ENCODE peak calls at places on chromosome X, in eight cellular contexts. One of them, this sample, is unnamed.

GRCh38 chrX:40552768-40553167 is 28.0 kb upstream of the ATP6AP2 start:
- DNase-seq in prostate gland: no peak
- DNase-seq in stimulated activated CD8-positive, alpha-beta memory T cell treated with anti-CD3 and anti-CD28 coated beads, Interleukin-7, amount 100 ng/mL, for 1 hour: no peak
- DNase-seq in activated CD4-positive, alpha-beta T cell treated with anti-CD3 and anti-CD28 coated beads, Interleukin-2, amount 50 U/mL, for 4 hours: no peak
- DNase-seq in LHCN-M2: no peak
- DNase-seq in stimulated activated naive B cell treated with anti-CD40 and anti-IgM and Interleukin-4, amounts not matched to agents 10 μg/mL and 1 μg/mL and 100 μg/mL, for 72 hours: no peak
- DNase-seq in iPS DF 6.9: no peak
- DNase-seq in NAMALWA: peak; percentile 14
- DNase-seq in this sample: no peak

GRCh38 chrX:41695464-41695863 is 6.7 kb downstream of the GPR34 start:
- DNase-seq in prostate gland: no peak
- DNase-seq in stimulated activated CD8-positive, alpha-beta memory T cell treated with anti-CD3 and anti-CD28 coated beads, Interleukin-7, amount 100 ng/mL, for 1 hour: no peak
- DNase-seq in activated CD4-positive, alpha-beta T cell treated with anti-CD3 and anti-CD28 coated beads, Interleukin-2, amount 50 U/mL, for 4 hours: no peak
- DNase-seq in LHCN-M2: peak; percentile 41
- DNase-seq in stimulated activated naive B cell treated with anti-CD40 and anti-IgM and Interleukin-4, amounts not matched to agents 10 μg/mL and 1 μg/mL and 100 μg/mL, for 72 hours: no peak
- DNase-seq in iPS DF 6.9: no peak
- DNase-seq in NAMALWA: no peak
- DNase-seq in this sample: no peak

GRCh38 chrX:88558421-88558820 is 188.6 kb upstream of the CPXCR1 start:
- DNase-seq in prostate gland: no peak
- DNase-seq in stimulated activated CD8-positive, alpha-beta memory T cell treated with anti-CD3 and anti-CD28 coated beads, Interleukin-7, amount 100 ng/mL, for 1 hour: no peak
- DNase-seq in activated CD4-positive, alpha-beta T cell treated with anti-CD3 and anti-CD28 coated beads, Interleukin-2, amount 50 U/mL, for 4 hours: no peak
- DNase-seq in LHCN-M2: no peak
- DNase-seq in stimulated activated naive B cell treated with anti-CD40 and anti-IgM and Interleukin-4, amounts not matched to agents 10 μg/mL and 1 μg/mL and 100 μg/mL, for 72 hours: no peak
- DNase-seq in iPS DF 6.9: no peak
- DNase-seq in NAMALWA: no peak
- DNase-seq in this sample: no peak

GRCh38 chrX:46257451-46257879 is 287.8 kb downstream of the ZNF674 start:
- DNase-seq in prostate gland: no peak
- DNase-seq in stimulated activated CD8-positive, alpha-beta memory T cell treated with anti-CD3 and anti-CD28 coated beads, Interleukin-7, amount 100 ng/mL, for 1 hour: no peak
- DNase-seq in activated CD4-positive, alpha-beta T cell treated with anti-CD3 and anti-CD28 coated beads, Interleukin-2, amount 50 U/mL, for 4 hours: peak; percentile 2
- DNase-seq in LHCN-M2: peak; percentile 32
- DNase-seq in stimulated activated naive B cell treated with anti-CD40 and anti-IgM and Interleukin-4, amounts not matched to agents 10 μg/mL and 1 μg/mL and 100 μg/mL, for 72 hours: no peak
- DNase-seq in iPS DF 6.9: no peak
- DNase-seq in NAMALWA: no peak
- DNase-seq in this sample: no peak

GRCh38 chrX:65723706-65724105 is 56.3 kb downstream of the MSN start:
- DNase-seq in prostate gland: no peak
- DNase-seq in stimulated activated CD8-positive, alpha-beta memory T cell treated with anti-CD3 and anti-CD28 coated beads, Interleukin-7, amount 100 ng/mL, for 1 hour: no peak
- DNase-seq in activated CD4-positive, alpha-beta T cell treated with anti-CD3 and anti-CD28 coated beads, Interleukin-2, amount 50 U/mL, for 4 hours: peak; percentile 9
- DNase-seq in LHCN-M2: no peak
- DNase-seq in stimulated activated naive B cell treated with anti-CD40 and anti-IgM and Interleukin-4, amounts not matched to agents 10 μg/mL and 1 μg/mL and 100 μg/mL, for 72 hours: peak; percentile 44
- DNase-seq in iPS DF 6.9: no peak
- DNase-seq in NAMALWA: no peak
- DNase-seq in this sample: peak; percentile 22

GRCh38 chrX:152833378-152833777 is 2.5 kb downstream of the NSDHL start:
- DNase-seq in prostate gland: no peak
- DNase-seq in stimulated activated CD8-positive, alpha-beta memory T cell treated with anti-CD3 and anti-CD28 coated beads, Interleukin-7, amount 100 ng/mL, for 1 hour: no peak
- DNase-seq in activated CD4-positive, alpha-beta T cell treated with anti-CD3 and anti-CD28 coated beads, Interleukin-2, amount 50 U/mL, for 4 hours: no peak
- DNase-seq in LHCN-M2: no peak
- DNase-seq in stimulated activated naive B cell treated with anti-CD40 and anti-IgM and Interleukin-4, amounts not matched to agents 10 μg/mL and 1 μg/mL and 100 μg/mL, for 72 hours: no peak
- DNase-seq in iPS DF 6.9: no peak
- DNase-seq in NAMALWA: no peak
- DNase-seq in this sample: no peak

GRCh38 chrX:43870758-43871419 is 11.4 kb downstream of the MAOB start:
- DNase-seq in prostate gland: no peak
- DNase-seq in stimulated activated CD8-positive, alpha-beta memory T cell treated with anti-CD3 and anti-CD28 coated beads, Interleukin-7, amount 100 ng/mL, for 1 hour: no peak
- DNase-seq in activated CD4-positive, alpha-beta T cell treated with anti-CD3 and anti-CD28 coated beads, Interleukin-2, amount 50 U/mL, for 4 hours: no peak
- DNase-seq in LHCN-M2: no peak
- DNase-seq in stimulated activated naive B cell treated with anti-CD40 and anti-IgM and Interleukin-4, amounts not matched to agents 10 μg/mL and 1 μg/mL and 100 μg/mL, for 72 hours: no peak
- DNase-seq in iPS DF 6.9: no peak
- DNase-seq in NAMALWA: no peak
- DNase-seq in this sample: no peak

GRCh38 chrX:7372843-7373525 is 225.0 kb upstream of the PUDP start:
- DNase-seq in prostate gland: no peak
- DNase-seq in stimulated activated CD8-positive, alpha-beta memory T cell treated with anti-CD3 and anti-CD28 coated beads, Interleukin-7, amount 100 ng/mL, for 1 hour: no peak
- DNase-seq in activated CD4-positive, alpha-beta T cell treated with anti-CD3 and anti-CD28 coated beads, Interleukin-2, amount 50 U/mL, for 4 hours: no peak
- DNase-seq in LHCN-M2: peak; percentile 76
- DNase-seq in stimulated activated naive B cell treated with anti-CD40 and anti-IgM and Interleukin-4, amounts not matched to agents 10 μg/mL and 1 μg/mL and 100 μg/mL, for 72 hours: no peak
- DNase-seq in iPS DF 6.9: no peak
- DNase-seq in NAMALWA: no peak
- DNase-seq in this sample: no peak

GRCh38 chrX:41153453-41153852 is 68.2 kb downstream of the USP9X start:
- DNase-seq in prostate gland: no peak
- DNase-seq in stimulated activated CD8-positive, alpha-beta memory T cell treated with anti-CD3 and anti-CD28 coated beads, Interleukin-7, amount 100 ng/mL, for 1 hour: no peak
- DNase-seq in activated CD4-positive, alpha-beta T cell treated with anti-CD3 and anti-CD28 coated beads, Interleukin-2, amount 50 U/mL, for 4 hours: no peak
- DNase-seq in LHCN-M2: no peak
- DNase-seq in stimulated activated naive B cell treated with anti-CD40 and anti-IgM and Interleukin-4, amounts not matched to agents 10 μg/mL and 1 μg/mL and 100 μg/mL, for 72 hours: no peak
- DNase-seq in iPS DF 6.9: no peak
- DNase-seq in NAMALWA: no peak
- DNase-seq in this sample: no peak

GRCh38 chrX:149398027-149398426 is 107.1 kb downstream of the IDS start:
- DNase-seq in prostate gland: no peak
- DNase-seq in stimulated activated CD8-positive, alpha-beta memory T cell treated with anti-CD3 and anti-CD28 coated beads, Interleukin-7, amount 100 ng/mL, for 1 hour: no peak
- DNase-seq in activated CD4-positive, alpha-beta T cell treated with anti-CD3 and anti-CD28 coated beads, Interleukin-2, amount 50 U/mL, for 4 hours: no peak
- DNase-seq in LHCN-M2: no peak
- DNase-seq in stimulated activated naive B cell treated with anti-CD40 and anti-IgM and Interleukin-4, amounts not matched to agents 10 μg/mL and 1 μg/mL and 100 μg/mL, for 72 hours: no peak
- DNase-seq in iPS DF 6.9: peak; percentile 57
- DNase-seq in NAMALWA: no peak
- DNase-seq in this sample: no peak

GRCh38 chrX:65017464-65017863 is 41.2 kb upstream of the ZC4H2 start:
- DNase-seq in prostate gland: no peak
- DNase-seq in stimulated activated CD8-positive, alpha-beta memory T cell treated with anti-CD3 and anti-CD28 coated beads, Interleukin-7, amount 100 ng/mL, for 1 hour: no peak
- DNase-seq in activated CD4-positive, alpha-beta T cell treated with anti-CD3 and anti-CD28 coated beads, Interleukin-2, amount 50 U/mL, for 4 hours: no peak
- DNase-seq in LHCN-M2: no peak
- DNase-seq in stimulated activated naive B cell treated with anti-CD40 and anti-IgM and Interleukin-4, amounts not matched to agents 10 μg/mL and 1 μg/mL and 100 μg/mL, for 72 hours: no peak
- DNase-seq in iPS DF 6.9: no peak
- DNase-seq in NAMALWA: no peak
- DNase-seq in this sample: no peak

GRCh38 chrX:65528705-65529340 is 5.8 kb downstream of the LAS1L start:
- DNase-seq in prostate gland: peak; percentile 7
- DNase-seq in stimulated activated CD8-positive, alpha-beta memory T cell treated with anti-CD3 and anti-CD28 coated beads, Interleukin-7, amount 100 ng/mL, for 1 hour: peak; percentile 8
- DNase-seq in activated CD4-positive, alpha-beta T cell treated with anti-CD3 and anti-CD28 coated beads, Interleukin-2, amount 50 U/mL, for 4 hours: peak; percentile 47
- DNase-seq in LHCN-M2: peak; percentile 27
- DNase-seq in stimulated activated naive B cell treated with anti-CD40 and anti-IgM and Interleukin-4, amounts not matched to agents 10 μg/mL and 1 μg/mL and 100 μg/mL, for 72 hours: peak; percentile 20
- DNase-seq in iPS DF 6.9: peak; percentile 11
- DNase-seq in NAMALWA: peak; percentile 46
- DNase-seq in this sample: peak; percentile 67

GRCh38 chrX:130086414-130087207 is 23.7 kb downstream of the ELF4 start:
- DNase-seq in prostate gland: no peak
- DNase-seq in stimulated activated CD8-positive, alpha-beta memory T cell treated with anti-CD3 and anti-CD28 coated beads, Interleukin-7, amount 100 ng/mL, for 1 hour: peak; percentile 27
- DNase-seq in activated CD4-positive, alpha-beta T cell treated with anti-CD3 and anti-CD28 coated beads, Interleukin-2, amount 50 U/mL, for 4 hours: peak; percentile 39
- DNase-seq in LHCN-M2: no peak
- DNase-seq in stimulated activated naive B cell treated with anti-CD40 and anti-IgM and Interleukin-4, amounts not matched to agents 10 μg/mL and 1 μg/mL and 100 μg/mL, for 72 hours: peak; percentile 21
- DNase-seq in iPS DF 6.9: no peak
- DNase-seq in NAMALWA: peak; percentile 68
- DNase-seq in this sample: peak; percentile 56

GRCh38 chrX:153627675-153628111 is 19.3 kb upstream of the DUSP9 start:
- DNase-seq in prostate gland: no peak
- DNase-seq in stimulated activated CD8-positive, alpha-beta memory T cell treated with anti-CD3 and anti-CD28 coated beads, Interleukin-7, amount 100 ng/mL, for 1 hour: no peak
- DNase-seq in activated CD4-positive, alpha-beta T cell treated with anti-CD3 and anti-CD28 coated beads, Interleukin-2, amount 50 U/mL, for 4 hours: no peak
- DNase-seq in LHCN-M2: no peak
- DNase-seq in stimulated activated naive B cell treated with anti-CD40 and anti-IgM and Interleukin-4, amounts not matched to agents 10 μg/mL and 1 μg/mL and 100 μg/mL, for 72 hours: no peak
- DNase-seq in iPS DF 6.9: no peak
- DNase-seq in NAMALWA: no peak
- DNase-seq in this sample: no peak

GRCh38 chrX:126165401-126165720 is 728 bp downstream of the DCAF12L2 start:
- DNase-seq in prostate gland: no peak
- DNase-seq in stimulated activated CD8-positive, alpha-beta memory T cell treated with anti-CD3 and anti-CD28 coated beads, Interleukin-7, amount 100 ng/mL, for 1 hour: no peak
- DNase-seq in activated CD4-positive, alpha-beta T cell treated with anti-CD3 and anti-CD28 coated beads, Interleukin-2, amount 50 U/mL, for 4 hours: no peak
- DNase-seq in LHCN-M2: no peak
- DNase-seq in stimulated activated naive B cell treated with anti-CD40 and anti-IgM and Interleukin-4, amounts not matched to agents 10 μg/mL and 1 μg/mL and 100 μg/mL, for 72 hours: no peak
- DNase-seq in iPS DF 6.9: no peak
- DNase-seq in NAMALWA: no peak
- DNase-seq in this sample: no peak

GRCh38 chrX:1673337-1673736 is 58.5 kb downstream of the ASMT start:
- DNase-seq in prostate gland: no peak
- DNase-seq in stimulated activated CD8-positive, alpha-beta memory T cell treated with anti-CD3 and anti-CD28 coated beads, Interleukin-7, amount 100 ng/mL, for 1 hour: no peak
- DNase-seq in activated CD4-positive, alpha-beta T cell treated with anti-CD3 and anti-CD28 coated beads, Interleukin-2, amount 50 U/mL, for 4 hours: peak; percentile 28
- DNase-seq in LHCN-M2: no peak
- DNase-seq in stimulated activated naive B cell treated with anti-CD40 and anti-IgM and Interleukin-4, amounts not matched to agents 10 μg/mL and 1 μg/mL and 100 μg/mL, for 72 hours: no peak
- DNase-seq in iPS DF 6.9: no peak
- DNase-seq in NAMALWA: peak; percentile 54
- DNase-seq in this sample: no peak

GRCh38 chrX:18252644-18253359 is 32.1 kb upstream of the BEND2 start:
- DNase-seq in prostate gland: no peak
- DNase-seq in stimulated activated CD8-positive, alpha-beta memory T cell treated with anti-CD3 and anti-CD28 coated beads, Interleukin-7, amount 100 ng/mL, for 1 hour: no peak
- DNase-seq in activated CD4-positive, alpha-beta T cell treated with anti-CD3 and anti-CD28 coated beads, Interleukin-2, amount 50 U/mL, for 4 hours: no peak
- DNase-seq in LHCN-M2: peak; percentile 7
- DNase-seq in stimulated activated naive B cell treated with anti-CD40 and anti-IgM and Interleukin-4, amounts not matched to agents 10 μg/mL and 1 μg/mL and 100 μg/mL, for 72 hours: no peak
- DNase-seq in iPS DF 6.9: no peak
- DNase-seq in NAMALWA: no peak
- DNase-seq in this sample: no peak

GRCh38 chrX:40688976-40689375 is 41.6 kb upstream of the CXorf38 start:
- DNase-seq in prostate gland: no peak
- DNase-seq in stimulated activated CD8-positive, alpha-beta memory T cell treated with anti-CD3 and anti-CD28 coated beads, Interleukin-7, amount 100 ng/mL, for 1 hour: no peak
- DNase-seq in activated CD4-positive, alpha-beta T cell treated with anti-CD3 and anti-CD28 coated beads, Interleukin-2, amount 50 U/mL, for 4 hours: no peak
- DNase-seq in LHCN-M2: no peak
- DNase-seq in stimulated activated naive B cell treated with anti-CD40 and anti-IgM and Interleukin-4, amounts not matched to agents 10 μg/mL and 1 μg/mL and 100 μg/mL, for 72 hours: no peak
- DNase-seq in iPS DF 6.9: no peak
- DNase-seq in NAMALWA: no peak
- DNase-seq in this sample: no peak

GRCh38 chrX:118693843-118694242 is 33.6 kb upstream of the IL13RA1 start:
- DNase-seq in prostate gland: no peak
- DNase-seq in stimulated activated CD8-positive, alpha-beta memory T cell treated with anti-CD3 and anti-CD28 coated beads, Interleukin-7, amount 100 ng/mL, for 1 hour: no peak
- DNase-seq in activated CD4-positive, alpha-beta T cell treated with anti-CD3 and anti-CD28 coated beads, Interleukin-2, amount 50 U/mL, for 4 hours: no peak
- DNase-seq in LHCN-M2: no peak
- DNase-seq in stimulated activated naive B cell treated with anti-CD40 and anti-IgM and Interleukin-4, amounts not matched to agents 10 μg/mL and 1 μg/mL and 100 μg/mL, for 72 hours: no peak
- DNase-seq in iPS DF 6.9: no peak
- DNase-seq in NAMALWA: no peak
- DNase-seq in this sample: no peak

This sample was measured in naive thymus-derived CD8-positive, alpha-beta T cell.